ENCODE peak calls at places on chromosomes 7 and 10, in seven cellular contexts. C is colonic mucosa, B is ovary, N is Peyer's patch, R is A549, V is prostate gland, Y is brain microvascular endothelial cell. X is an unnamed sample.

GRCh38 chr10:79610601-79611191 is at the start of gene SFTPA1:
- DNase-seq in R (no peak), N (no peak), Y (no peak), B (no peak), C (no peak), V (no peak), X (no peak)

GRCh38 chr7:152312316-152312715 is 123.5 kb downstream of the KMT2C start:
- DNase-seq in C (no peak), B (no peak), R (no peak), N (no peak), Y (peak), V (no peak), X (no peak)

GRCh38 chr10:51341216-51341615 is 266.9 kb downstream of the PRKG1 start:
- DNase-seq in C (peak), Y (peak), V (no peak), R (no peak), N (no peak), B (no peak), X (no peak)

GRCh38 chr10:28468707-28469483 is 64.0 kb upstream of the WAC start:
- DNase-seq in Y (no peak), C (no peak), R (no peak), B (no peak), N (no peak), V (no peak), X (no peak)

GRCh38 chr7:24722386-24723177 is 34.7 kb downstream of the GSDME start:
- DNase-seq in V (no peak), R (peak), B (no peak), Y (peak), C (no peak), N (no peak), X (no peak)

GRCh38 chr7:108146070-108146842 is 16.1 kb upstream of the LAMB4 start:
- DNase-seq in B (peak), N (peak), C (peak), Y (peak), V (peak), R (peak), X (peak)

GRCh38 chr10:97333601-97334369 is 744 bp downstream of the FRAT2 start:
- DNase-seq in Y (peak), B (peak), C (peak), V (no peak), N (peak), R (peak), X (peak)

GRCh38 chr10:110852255-110852896 is 19.4 kb upstream of the PDCD4 start:
- DNase-seq in C (peak), Y (peak), B (no peak), V (no peak), N (peak), R (no peak), X (no peak)

GRCh38 chr7:157438121-157439025 is 101.6 kb downstream of the DNAJB6 start:
- DNase-seq in Y (no peak), V (no peak), B (no peak), R (no peak), N (peak), C (no peak), X (no peak)

GRCh38 chr10:120145107-120145506 is 252.6 kb downstream of the SEC23IP start:
- DNase-seq in C (no peak), B (no peak), Y (no peak), V (no peak), R (no peak), N (no peak), X (no peak)

GRCh38 chr10:101018600-101019439 is 12.1 kb downstream of the PDZD7 start:
- DNase-seq in C (peak), V (peak), Y (peak), N (peak), R (peak), B (peak), X (peak)

GRCh38 chr7:93717217-93717900 is 142.8 kb upstream of the CALCR start:
- DNase-seq in Y (peak), V (no peak), C (no peak), B (no peak), R (no peak), N (no peak), X (no peak)

GRCh38 chr10:73590881-73591577 is at the start of gene USP54:
- DNase-seq in N (no peak), B (no peak), Y (peak), R (peak), V (no peak), C (peak), X (no peak)

GRCh38 chr10:87750001-87750651 is 67.9 kb downstream of the ATAD1 start:
- DNase-seq in R (no peak), N (no peak), Y (no peak), C (no peak), B (no peak), V (no peak), X (no peak)

GRCh38 chr7:106609416-106609815 is 51.5 kb downstream of the CCDC71L start:
- DNase-seq in C (no peak), B (no peak), Y (peak), V (no peak), R (no peak), N (no peak), X (no peak)

GRCh38 chr10:78263521-78263988 is 229.9 kb downstream of the RPS24 start:
- DNase-seq in B (no peak), N (no peak), Y (peak), C (no peak), V (no peak), R (peak), X (peak)

GRCh38 chr10:49185213-49185612 is 3.0 kb downstream of the TMEM273 start:
- DNase-seq in V (no peak), Y (no peak), C (no peak), N (no peak), B (no peak), R (no peak), X (no peak)

GRCh38 chr10:119020627-119020946 is 8.9 kb upstream of the NANOS1 start:
- DNase-seq in Y (no peak), R (no peak), C (no peak), B (no peak), V (no peak), N (no peak), X (no peak)

GRCh38 chr7:139249179-139249822 is 18.3 kb downstream of the UBN2 start:
- DNase-seq in B (no peak), C (no peak), R (no peak), Y (no peak), V (no peak), N (no peak), X (no peak)

GRCh38 chr10:126564297-126564888 is 106.1 kb downstream of the C10orf90 start:
- DNase-seq in B (no peak), Y (no peak), R (no peak), C (no peak), N (no peak), V (no peak), X (no peak)

GRCh38 chr7:146514304-146514703 is 397.7 kb downstream of the CNTNAP2 start:
- DNase-seq in C (no peak), V (no peak), N (no peak), Y (no peak), R (no peak), B (no peak), X (no peak)

GRCh38 chr7:33039905-33040292 is 22.7 kb downstream of the NT5C3A start:
- DNase-seq in N (no peak), R (no peak), B (no peak), C (no peak), V (no peak), Y (no peak), X (no peak)

GRCh38 chr7:121544726-121545125 is 148.6 kb upstream of the FAM3C start:
- DNase-seq in R (peak), Y (peak), C (no peak), B (no peak), N (no peak), V (peak), X (no peak)

GRCh38 chr7:103811315-103811714 is 178.1 kb downstream of the RELN start:
- DNase-seq in N (no peak), R (no peak), V (no peak), B (no peak), Y (no peak), C (no peak), X (no peak)

DNA sequence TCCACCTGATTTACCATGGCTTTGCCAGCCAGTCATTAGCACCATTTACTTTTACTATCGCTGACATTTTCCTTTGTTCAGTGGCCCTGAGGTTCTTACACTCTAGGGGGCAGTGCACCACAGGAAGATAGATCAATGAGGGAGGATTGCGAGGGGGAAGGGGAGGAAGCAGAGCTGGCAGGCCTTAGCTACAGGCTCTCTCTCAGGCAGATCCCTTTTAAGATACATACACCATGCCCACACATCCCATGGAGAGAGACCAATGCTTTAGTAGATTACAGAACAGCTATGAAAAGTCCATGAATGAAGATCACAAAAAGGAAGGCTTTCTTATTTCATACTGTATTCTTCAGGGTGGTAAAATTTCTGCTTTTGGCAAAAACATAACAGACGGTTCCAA is 47.4 kb downstream of the DENND11 start:
- DNase-seq in Y (peak), N (peak), R (peak), C (peak), B (no peak), V (peak), X (peak)
- H3K4me3 ChIP-seq in Y (no peak), N (no peak), R (no peak), C (no peak), B (no peak), V (no peak), X (no peak)

GRCh38 chr10:124344266-124344590 is 74.5 kb downstream of the OAT start:
- DNase-seq in V (no peak), N (peak), C (no peak), Y (no peak), B (no peak), R (no peak), X (no peak)

GRCh38 chr10:124343351-124344265 is 75.1 kb downstream of the OAT start:
- DNase-seq in Y (no peak), N (peak), B (no peak), V (no peak), R (no peak), C (no peak), X (no peak)

GRCh38 chr10:124341768-124342135 is 77.0 kb downstream of the OAT start:
- DNase-seq in C (no peak), N (peak), R (no peak), Y (no peak), B (no peak), V (no peak), X (no peak)

GRCh38 chr10:124342821-124343170 is 75.9 kb downstream of the OAT start:
- DNase-seq in Y (no peak), R (no peak), B (no peak), N (no peak), C (no peak), V (no peak), X (no peak)

GRCh38 chr10:124342136-124342820 is 76.4 kb downstream of the OAT start:
- DNase-seq in B (no peak), N (peak), R (no peak), C (no peak), V (no peak), Y (no peak), X (peak)
- TF ChIP-seq CTCF in B (no peak), N (no peak), R (no peak), C (no peak), V (no peak), Y (no peak), X (no peak)

GRCh38 chr10:29635711-29636144 is 957 bp upstream of the SVIL start:
- DNase-seq in V (no peak), Y (peak), R (peak), B (no peak), C (peak), N (no peak), X (no peak)
- H3K27ac ChIP-seq in V (peak), Y (peak), R (peak), B (peak), C (peak), N (no peak), X (peak)

DNA sequence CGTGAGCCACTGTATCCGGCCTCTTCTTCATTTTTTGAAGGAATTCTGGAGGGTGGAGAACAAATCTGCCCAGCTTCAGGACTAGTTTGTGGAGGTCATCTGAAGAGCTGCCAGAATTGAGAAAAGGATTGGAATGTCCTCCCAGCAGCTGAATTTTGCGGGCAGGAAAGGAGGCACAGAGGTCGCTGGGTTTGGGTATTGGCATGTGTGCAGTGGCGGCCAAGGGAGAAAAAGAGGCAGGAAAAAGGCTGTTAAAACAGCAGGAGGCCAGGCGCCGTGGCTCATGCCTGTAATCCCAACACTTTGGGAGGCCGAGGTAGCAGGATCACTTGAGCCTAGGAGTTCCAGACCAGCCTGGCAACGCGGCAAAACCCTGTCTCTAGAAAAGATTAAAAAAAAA is 80.4 kb downstream of the HIP1 start:
- DNase-seq in B (no peak), N (no peak), C (no peak), Y (no peak), R (no peak), V (no peak), X (no peak)
- H3K4me3 ChIP-seq in B (no peak), N (no peak), C (no peak), Y (no peak), R (no peak), V (no peak), X (no peak)

DNA sequence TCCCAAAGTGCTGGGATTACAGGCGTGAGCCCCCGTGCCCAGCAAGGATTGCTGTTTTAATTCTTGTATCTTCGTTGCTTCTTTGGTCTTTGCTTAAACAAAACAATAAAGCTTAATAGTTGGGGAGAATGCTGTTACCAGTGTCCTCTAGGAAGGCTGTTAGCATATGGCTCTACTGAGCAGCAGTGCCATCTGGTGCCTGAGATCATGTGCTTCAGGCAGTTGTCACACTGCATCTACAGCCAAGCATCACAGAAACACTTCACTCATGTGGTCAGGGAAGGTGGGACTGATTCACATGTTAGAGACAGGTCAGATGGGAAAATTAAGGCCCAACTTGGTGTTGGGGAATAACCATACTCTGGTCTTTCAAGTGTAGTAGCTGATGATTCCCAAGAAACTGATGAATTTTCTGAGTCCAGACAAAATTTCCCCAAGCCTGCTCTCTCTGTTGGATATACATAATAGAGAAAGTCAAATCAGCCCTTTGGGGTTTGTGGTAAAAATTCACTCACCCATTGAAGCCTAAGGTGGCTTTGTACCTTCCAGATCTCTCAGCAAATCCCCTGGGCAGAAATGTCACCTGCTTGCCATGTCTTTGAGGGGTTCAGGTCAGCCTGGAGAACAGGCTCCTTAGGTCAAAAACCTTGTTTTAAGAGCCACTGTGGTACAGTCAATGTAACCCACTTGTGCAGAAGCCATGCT is 28.4 kb downstream of the UBE2D4 start:
- DNase-seq in N (peak), C (no peak), V (no peak), Y (peak), B (no peak), R (peak), X (peak)
- TF ChIP-seq CTCF in N (no peak), C (peak), V (no peak), Y (peak), B (no peak), R (peak), X (peak)

DNA sequence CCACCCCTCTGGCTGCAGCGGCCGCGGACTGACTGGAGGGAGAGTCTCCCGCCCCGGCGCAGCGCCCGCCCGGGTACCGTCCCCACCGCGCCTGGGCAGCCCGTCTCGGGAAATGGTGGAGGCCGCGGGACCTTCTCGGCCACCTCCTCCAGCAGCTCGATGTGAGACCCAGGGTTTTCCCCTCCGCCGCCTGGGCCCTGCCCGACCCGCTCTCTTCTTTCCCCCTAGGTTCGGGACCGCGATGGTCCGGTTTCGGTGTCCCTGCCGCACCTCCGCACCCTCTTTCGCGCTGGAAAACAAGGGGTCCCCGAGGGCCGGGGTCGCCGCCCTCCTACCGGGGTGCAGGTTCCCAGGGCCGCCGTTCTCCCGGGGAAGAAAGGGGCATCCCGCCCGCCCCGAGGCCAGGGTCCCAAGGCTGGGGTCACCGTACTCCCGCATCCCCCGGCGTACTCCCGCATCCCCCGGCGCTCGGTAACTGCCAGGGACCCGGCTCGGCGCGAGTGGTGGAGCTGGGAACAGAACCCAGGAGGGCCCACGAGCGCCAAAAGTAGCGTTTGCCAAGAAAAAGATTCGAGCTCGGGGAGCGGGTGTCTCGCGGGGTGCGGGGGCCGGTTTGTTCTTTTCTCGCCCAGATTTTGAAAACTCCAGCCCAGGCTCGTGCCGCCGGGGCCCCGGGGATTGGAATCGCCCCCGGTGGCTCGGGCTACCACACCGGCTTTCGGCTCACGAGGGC is 3.4 kb downstream of the TNRC18 start:
- DNase-seq in B (no peak), C (no peak), R (no peak), V (peak), N (peak), Y (no peak), X (peak)
- H3K27ac ChIP-seq in B (peak), C (peak), R (peak), V (peak), N (peak), Y (peak), X (peak)

GRCh38 chr10:12507165-12507870 is 158.0 kb downstream of the CAMK1D start:
- DNase-seq in B (no peak), V (no peak), N (peak), R (no peak), C (peak), Y (no peak), X (no peak)

GRCh38 chr10:12509794-12510100 is 160.4 kb downstream of the CAMK1D start:
- DNase-seq in V (no peak), Y (no peak), B (no peak), R (no peak), N (no peak), C (peak), X (no peak)

GRCh38 chr10:12509016-12509793 is 159.9 kb downstream of the CAMK1D start:
- DNase-seq in R (no peak), C (peak), V (no peak), Y (no peak), B (no peak), N (no peak), X (no peak)

GRCh38 chr10:12510566-12510965 is 161.2 kb downstream of the CAMK1D start:
- DNase-seq in N (no peak), Y (peak), C (peak), V (no peak), B (no peak), R (no peak), X (no peak)

GRCh38 chr10:12508165-12508564 is 158.8 kb downstream of the CAMK1D start:
- DNase-seq in V (no peak), N (no peak), Y (no peak), B (no peak), C (no peak), R (no peak), X (no peak)
- H3K4me3 ChIP-seq in V (no peak), N (no peak), Y (no peak), B (no peak), C (no peak), R (no peak), X (no peak)

GRCh38 chr10:16891375-16892313 is 74.4 kb upstream of the RSU1 start:
- DNase-seq in R (peak), Y (peak), N (peak), V (no peak), B (no peak), C (peak), X (no peak)
- TF ChIP-seq CTCF in R (no peak), Y (peak), N (no peak), V (no peak), B (no peak), C (no peak), X (peak)

X was measured in dorsolateral prefrontal cortex.